ENCODE peak calls at places on chromosomes 6 and 20, in ten cellular contexts. Q is adrenal gland; T is GM23248; M is cardiac muscle cell; A is effector memory CD4-positive, alpha-beta T cell; N is fibroblast of lung; I is SJSA1; E is psoas muscle; Y is AG04450; G is Peyer's patch. P is an unnamed sample. For H3K9me3, the result is how much of the 10 kb centered on the place peaks cover.

GRCh38 chr6:113739066-113739655 is 118.0 kb upstream of the MARCKS start:
- DNase-seq in Q (no peak), T (no peak), M (no peak), A (no peak), N (no peak), I (no peak), E (no peak), Y (no peak), G (no peak), P (no peak)

GRCh38 chr20:61128701-61129655 is 123.1 kb upstream of the CDH4 start:
- DNase-seq in Q (no peak), T (no peak), M (no peak), A (no peak), N (no peak), I (no peak), E (no peak), Y (no peak), G (no peak), P (no peak)

GRCh38 chr6:90290991-90291390 is 5.7 kb downstream of the BACH2 start:
- DNase-seq in Q (no peak), T (no peak), M (no peak), A (no peak), N (no peak), I (no peak), E (no peak), Y (no peak), G (no peak), P (no peak)

GRCh38 chr20:33262658-33263065 is 20.4 kb upstream of the BPIFB1 start:
- DNase-seq in Q (peak), T (peak), M (peak), A (no peak), N (peak), I (no peak), E (no peak), Y (peak), G (no peak), P (no peak)

GRCh38 chr6:160992323-160993314 is 1.1 kb downstream of the MAP3K4 start:
- DNase-seq in Q (peak), T (peak), M (peak), A (peak), N (peak), I (peak), E (no peak), Y (no peak), G (peak), P (peak)

GRCh38 chr6:89888138-89888514 is 6.1 kb upstream of the GJA10 start:
- DNase-seq in Q (no peak), T (no peak), M (no peak), A (no peak), N (no peak), I (no peak), E (no peak), Y (no peak), G (no peak), P (no peak)

GRCh38 chr6:149064026-149065017 is 253.2 kb upstream of the TAB2 start:
- DNase-seq in Q (no peak), T (peak), M (no peak), A (no peak), N (no peak), I (no peak), E (no peak), Y (no peak), G (no peak), P (no peak)

GRCh38 chr6:38604700-38605099 is 35.0 kb downstream of the BTBD9 start:
- DNase-seq in Q (no peak), T (no peak), M (no peak), A (no peak), N (peak), I (peak), E (no peak), Y (no peak), G (no peak), P (no peak)

GRCh38 chr6:86087954-86088353 is 445.3 kb upstream of the SYNCRIP start:
- DNase-seq in Q (no peak), T (no peak), M (no peak), A (no peak), N (no peak), I (no peak), E (no peak), Y (no peak), G (no peak), P (no peak)

GRCh38 chr6:68189217-68189616 is 445.9 kb upstream of the ADGRB3 start:
- DNase-seq in Q (no peak), T (no peak), M (no peak), A (no peak), N (no peak), I (no peak), E (no peak), Y (no peak), G (no peak), P (no peak)

GRCh38 chr6:3205913-3206312 is 21.5 kb downstream of the TUBB2B start:
- DNase-seq in Q (no peak), T (peak), M (no peak), A (no peak), N (peak), I (no peak), E (no peak), Y (peak), G (no peak), P (no peak)

GRCh38 chr20:19560876-19561480 is 197.1 kb upstream of the RIN2 start:
- DNase-seq in Q (no peak), T (no peak), M (no peak), A (no peak), N (no peak), I (no peak), E (no peak), Y (no peak), G (no peak), P (no peak)

GRCh38 chr6:53982361-53983050 is 128.7 kb upstream of the MLIP start:
- DNase-seq in Q (no peak), T (peak), M (no peak), A (no peak), N (no peak), I (no peak), E (no peak), Y (no peak), G (no peak), P (no peak)

GRCh38 chr20:53735536-53736050 is 142.0 kb upstream of the ZNF217 start:
- DNase-seq in Q (no peak), T (peak), M (peak), A (no peak), N (peak), I (peak), E (no peak), Y (peak), G (no peak), P (no peak)

GRCh38 chr6:144379356-144379755 is 94.2 kb downstream of the UTRN start:
- DNase-seq in Q (no peak), T (peak), M (no peak), A (no peak), N (peak), I (peak), E (no peak), Y (peak), G (no peak), P (no peak)

GRCh38 chr6:48111143-48111506 is at the start of gene PTCHD4:
- DNase-seq in Q (no peak), T (peak), M (no peak), A (no peak), N (peak), I (no peak), E (no peak), Y (peak), G (no peak), P (no peak)

GRCh38 chr6:98769546-98769945 is 64.8 kb upstream of the POU3F2 start:
- DNase-seq in Q (no peak), T (no peak), M (peak), A (no peak), N (no peak), I (no peak), E (no peak), Y (no peak), G (no peak), P (no peak)

GRCh38 chr6:8082572-8082953 is 18.4 kb upstream of the BLOC1S5 start:
- DNase-seq in Q (no peak), T (no peak), M (no peak), A (no peak), N (no peak), I (no peak), E (no peak), Y (no peak), G (no peak), P (no peak)

GRCh38 chr6:14265049-14266021 is 147.8 kb downstream of the CD83 start:
- DNase-seq in Q (no peak), T (peak), M (no peak), A (no peak), N (no peak), I (no peak), E (no peak), Y (no peak), G (no peak), P (no peak)

GRCh38 chr6:22102671-22103070 is 194.2 kb downstream of the PRL start:
- DNase-seq in Q (no peak), T (peak), M (no peak), A (no peak), N (no peak), I (no peak), E (no peak), Y (no peak), G (no peak), P (no peak)

GRCh38 chr20:57611605-57612311 is 8.5 kb downstream of the ZBP1 start:
- DNase-seq in Q (no peak), T (no peak), M (no peak), A (no peak), N (no peak), I (no peak), E (no peak), Y (no peak), G (peak), P (no peak)

GRCh38 chr20:41344477-41344876 is 3.9 kb downstream of the LPIN3 start:
- DNase-seq in Q (no peak), T (no peak), M (no peak), A (no peak), N (no peak), I (no peak), E (no peak), Y (no peak), G (no peak), P (no peak)

GRCh38 chr6:156809446-156810178 is 32.4 kb downstream of the ARID1B start:
- DNase-seq in Q (no peak), T (no peak), M (no peak), A (no peak), N (no peak), I (no peak), E (no peak), Y (no peak), G (no peak), P (no peak)

GRCh38 chr6:136344420-136344819 is 54.8 kb upstream of the BCLAF1 start:
- DNase-seq in Q (no peak), T (peak), M (no peak), A (no peak), N (peak), I (no peak), E (no peak), Y (peak), G (no peak), P (no peak)

DNA sequence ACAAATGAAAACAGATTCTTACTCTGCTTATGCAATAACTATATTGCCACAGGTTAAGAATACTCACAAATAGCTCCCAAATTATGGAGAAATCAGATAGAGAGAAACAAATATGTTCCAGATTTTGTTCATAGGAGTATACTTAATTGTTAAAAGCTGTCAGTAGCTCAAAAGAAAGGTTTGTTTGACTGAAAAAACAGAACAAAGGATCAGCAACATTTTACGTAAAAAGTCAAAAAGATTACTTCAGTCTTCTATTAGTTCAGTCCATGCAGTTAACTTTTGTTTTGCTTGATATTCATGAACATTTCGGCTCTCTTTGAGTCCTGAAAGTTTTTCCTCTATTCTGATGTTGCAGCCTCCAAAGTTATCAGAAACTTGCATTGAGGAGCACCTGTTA is 13.4 kb upstream of the NANP start:
- DNase-seq in Q (no peak), T (no peak), M (no peak), A (no peak), N (peak), I (no peak), E (no peak), Y (no peak), G (no peak), P (no peak)
- H3K9me3 ChIP-seq in Q (under half), T (under half), M (under half), A (under half), N (under half), I (under half), E (under half), Y (under half), G (under half), P (under half)

GRCh38 chr6:140897349-140897748 is 1235.4 kb upstream of the GJE1 start:
- DNase-seq in Q (no peak), T (no peak), M (no peak), A (no peak), N (no peak), I (no peak), E (no peak), Y (no peak), G (no peak), P (no peak)
- H3K9me3 ChIP-seq in Q (under half), T (under half), M (under half), A (under half), N (under half), I (under half), E (under half), Y (under half), G (under half), P (under half)

GRCh38 chr6:4488389-4488788 is 287.8 kb upstream of the CDYL start:
- DNase-seq in Q (no peak), T (peak), M (no peak), A (no peak), N (no peak), I (no peak), E (no peak), Y (no peak), G (no peak), P (no peak)
- H3K9me3 ChIP-seq in Q (under half), T (under half), M (under half), A (under half), N (under half), I (under half), E (under half), Y (under half), G (under half), P (under half)

GRCh38 chr6:129200151-129200550 is 317.2 kb downstream of the LAMA2 start:
- DNase-seq in Q (no peak), T (no peak), M (no peak), A (no peak), N (no peak), I (no peak), E (no peak), Y (no peak), G (no peak), P (no peak)
- H3K9me3 ChIP-seq in Q (under half), T (under half), M (under half), A (under half), N (under half), I (under half), E (under half), Y (under half), G (under half), P (under half)

DNA sequence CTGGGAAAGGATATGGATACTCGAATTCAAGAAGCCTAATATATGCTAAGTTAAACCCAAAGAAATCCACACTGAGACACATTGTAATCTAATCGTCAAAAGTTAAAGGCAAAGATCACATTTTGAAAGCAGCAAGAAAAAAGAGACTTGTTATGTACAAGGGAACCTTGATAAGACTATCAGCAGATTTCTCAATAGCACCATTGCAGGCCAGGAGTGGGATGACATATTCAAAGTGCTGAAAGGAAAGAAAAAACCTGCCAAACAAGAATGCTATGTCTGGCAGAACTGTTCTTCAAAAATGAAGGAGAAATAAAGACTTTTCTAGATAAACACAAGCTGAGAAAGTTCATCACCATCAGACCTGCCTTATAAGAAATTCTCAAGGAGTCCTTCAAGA is 75.2 kb downstream of the COL21A1 start:
- DNase-seq in Q (no peak), T (peak), M (no peak), A (no peak), N (no peak), I (no peak), E (no peak), Y (no peak), G (no peak), P (no peak)
- H3K9me3 ChIP-seq in Q (under half), T (under half), M (under half), A (under half), N (under half), I (under half), E (under half), Y (under half), G (under half), P (under half)

GRCh38 chr20:56178219-56178618 is 70.3 kb upstream of the MC3R start:
- DNase-seq in Q (no peak), T (no peak), M (no peak), A (no peak), N (no peak), I (no peak), E (no peak), Y (no peak), G (no peak), P (no peak)
- H3K9me3 ChIP-seq in Q (under half), T (under half), M (under half), A (under half), N (under half), I (under half), E (under half), Y (under half), G (under half), P (under half)

GRCh38 chr20:709864-710761 is 34.5 kb upstream of the SCRT2 start:
- DNase-seq in Q (no peak), T (no peak), M (peak), A (no peak), N (no peak), I (no peak), E (no peak), Y (no peak), G (no peak), P (no peak)
- H3K9me3 ChIP-seq in Q (under half), T (under half), M (under half), A (under half), N (under half), I (under half), E (under half), Y (under half), G (under half), P (under half)

GRCh38 chr20:42714298-42715141 is 475.2 kb downstream of the PTPRT start:
- DNase-seq in Q (no peak), T (no peak), M (no peak), A (no peak), N (no peak), I (no peak), E (no peak), Y (no peak), G (no peak), P (no peak)
- H3K9me3 ChIP-seq in Q (under half), T (under half), M (under half), A (under half), N (under half), I (under half), E (under half), Y (under half), G (under half), P (under half)

P was measured in T-helper 17 cell.